ENCODE peak calls at places on chromosomes 1 and 21, in nine cellular contexts. Y is HEK293T, J is choroid plexus epithelial cell, I is mammary epithelial cell, Z is mesenteric fat pad, B is B cell, U is AG10803, H is fibroblast of mammary gland, T is HFFc6. G is an unnamed sample.

GRCh38 chr1:82778612-82779011 is 977.9 kb downstream of the ADGRL2 start:
- DNase-seq in Y (peak), J (peak), I (no peak), Z (no peak), B (no peak), U (no peak), H (peak), T (no peak), G (peak)

GRCh38 chr21:25491267-25491666 is 116.0 kb downstream of the MRPL39 start:
- DNase-seq in Y (no peak), J (no peak), I (no peak), Z (no peak), B (no peak), U (no peak), H (no peak), T (no peak), G (no peak)

GRCh38 chr1:54249798-54250497 is 50.0 kb downstream of the MRPL37 start:
- DNase-seq in Y (peak), J (peak), I (no peak), Z (no peak), B (no peak), U (peak), H (peak), T (peak), G (peak)

GRCh38 chr1:19338323-19338762 is 26.2 kb downstream of the SLC66A1 start:
- DNase-seq in Y (peak), J (peak), I (peak), Z (no peak), B (no peak), U (no peak), H (no peak), T (no peak), G (no peak)

GRCh38 chr1:207925210-207925609 is 14.3 kb upstream of the CD34 start:
- DNase-seq in Y (peak), J (peak), I (no peak), Z (no peak), B (no peak), U (peak), H (no peak), T (no peak), G (no peak)

GRCh38 chr1:205766038-205766437 is 9.2 kb downstream of the RAB29 start:
- DNase-seq in Y (no peak), J (peak), I (peak), Z (no peak), B (no peak), U (peak), H (peak), T (peak), G (peak)

GRCh38 chr1:76140227-76140626 is 65.7 kb downstream of the ST6GALNAC3 start:
- DNase-seq in Y (peak), J (no peak), I (no peak), Z (no peak), B (no peak), U (no peak), H (no peak), T (no peak), G (no peak)

GRCh38 chr1:84842748-84843231 is 50.2 kb downstream of the LPAR3 start:
- DNase-seq in Y (no peak), J (peak), I (peak), Z (no peak), B (no peak), U (no peak), H (no peak), T (no peak), G (peak)

GRCh38 chr21:17667256-17667655 is 54.6 kb upstream of the BTG3 start:
- DNase-seq in Y (no peak), J (no peak), I (peak), Z (no peak), B (no peak), U (no peak), H (no peak), T (no peak), G (no peak)

GRCh38 chr1:173917635-173918493 is 737 bp upstream of the SERPINC1 start:
- DNase-seq in Y (no peak), J (no peak), I (no peak), Z (no peak), B (no peak), U (no peak), H (no peak), T (no peak), G (no peak)

GRCh38 chr1:153565529-153566374 is at the start of gene S100A2:
- DNase-seq in Y (no peak), J (peak), I (peak), Z (peak), B (peak), U (peak), H (peak), T (peak), G (peak)

GRCh38 chr1:63324779-63325119 is 2.4 kb downstream of the FOXD3 start:
- DNase-seq in Y (no peak), J (no peak), I (no peak), Z (no peak), B (no peak), U (no peak), H (no peak), T (no peak), G (no peak)

GRCh38 chr1:24896596-24897262 is 33.3 kb downstream of the RUNX3 start:
- DNase-seq in Y (no peak), J (no peak), I (no peak), Z (peak), B (no peak), U (no peak), H (no peak), T (no peak), G (no peak)

GRCh38 chr1:8040586-8040985 is 14.5 kb upstream of the ERRFI1 start:
- DNase-seq in Y (no peak), J (peak), I (peak), Z (no peak), B (no peak), U (peak), H (peak), T (peak), G (peak)

GRCh38 chr1:32291145-32291707 is 657 bp upstream of the HDAC1 start:
- DNase-seq in Y (no peak), J (peak), I (peak), Z (no peak), B (no peak), U (peak), H (peak), T (peak), G (peak)

GRCh38 chr1:106956721-106957120 is 99.8 kb upstream of the PRMT6 start:
- DNase-seq in Y (no peak), J (no peak), I (no peak), Z (no peak), B (no peak), U (peak), H (peak), T (no peak), G (no peak)

GRCh38 chr1:80893140-80893539 is 907.6 kb upstream of the ADGRL2 start:
- DNase-seq in Y (no peak), J (peak), I (no peak), Z (no peak), B (no peak), U (no peak), H (peak), T (no peak), G (no peak)

GRCh38 chr21:14900611-14901010 is 164.2 kb downstream of the NRIP1 start:
- DNase-seq in Y (no peak), J (peak), I (peak), Z (no peak), B (no peak), U (no peak), H (peak), T (peak), G (peak)

GRCh38 chr1:23904748-23905357 is 8.3 kb downstream of the CNR2 start:
- DNase-seq in Y (no peak), J (no peak), I (peak), Z (no peak), B (no peak), U (no peak), H (no peak), T (no peak), G (no peak)

GRCh38 chr1:205037539-205037938 is 5.5 kb upstream of the CNTN2 start:
- DNase-seq in Y (no peak), J (no peak), I (no peak), Z (no peak), B (no peak), U (no peak), H (no peak), T (no peak), G (no peak)

GRCh38 chr21:25858328-25858727 is 123.6 kb downstream of the GABPA start:
- DNase-seq in Y (no peak), J (no peak), I (no peak), Z (no peak), B (no peak), U (no peak), H (no peak), T (no peak), G (no peak)

GRCh38 chr1:236603896-236604217 is 459 bp downstream of the HEATR1 start:
- DNase-seq in Y (peak), J (peak), I (no peak), Z (no peak), B (no peak), U (peak), H (peak), T (peak), G (peak)

GRCh38 chr1:206686486-206687249 is 2.0 kb downstream of the MAPKAPK2 start:
- DNase-seq in Y (no peak), J (no peak), I (no peak), Z (no peak), B (peak), U (no peak), H (no peak), T (no peak), G (no peak)

GRCh38 chr1:229717774-229718173 is 91.7 kb downstream of the URB2 start:
- DNase-seq in Y (no peak), J (peak), I (no peak), Z (no peak), B (no peak), U (peak), H (peak), T (no peak), G (no peak)